ENCODE peak calls at places on chromosomes 12 and 14, in four cellular contexts. B is upper lobe of left lung, X is testis, M is breast epithelium. F is an unnamed sample.

GRCh38 chr12:1518763-1519516 is 75.4 kb downstream of the FBXL14 start:
- DNase-seq in B (no peak), X (no peak), M (peak), F (no peak)

GRCh38 chr14:54642950-54643695 is 76.2 kb downstream of the SAMD4A start:
- DNase-seq in B (no peak), X (no peak), M (no peak), F (peak)

GRCh38 chr12:69998922-69999321 is 173.9 kb downstream of the MYRFL start:
- DNase-seq in B (no peak), X (no peak), M (no peak), F (no peak)

GRCh38 chr14:21070610-21071224 is 613 bp downstream of the ARHGEF40 start:
- DNase-seq in B (peak), X (peak), M (no peak), F (no peak)

GRCh38 chr12:109385339-109386078 is 37.8 kb downstream of the MYO1H start:
- DNase-seq in B (no peak), X (peak), M (no peak), F (peak)

GRCh38 chr12:119938049-119938667 is 50.9 kb upstream of the BICDL1 start:
- DNase-seq in B (no peak), X (peak), M (no peak), F (peak)

GRCh38 chr14:21940887-21941855 is 267.6 kb upstream of the OR4E1 start:
- DNase-seq in B (peak), X (peak), M (no peak), F (peak)

GRCh38 chr12:117907108-117907689 is 61.6 kb downstream of the KSR2 start:
- DNase-seq in B (no peak), X (no peak), M (no peak), F (no peak)

GRCh38 chr14:76664790-76665189 is 96.5 kb upstream of the VASH1 start:
- DNase-seq in B (no peak), X (no peak), M (no peak), F (no peak)

GRCh38 chr12:113700943-113701342 is 229.3 kb upstream of the LHX5 start:
- DNase-seq in B (no peak), X (no peak), M (no peak), F (no peak)

GRCh38 chr12:15629108-15629507 is 160.1 kb downstream of the EPS8 start:
- DNase-seq in B (no peak), X (peak), M (no peak), F (peak)

GRCh38 chr14:61652526-61653262 is 42.6 kb upstream of the HIF1A start:
- DNase-seq in B (no peak), X (no peak), M (no peak), F (no peak)

GRCh38 chr12:48817957-48818830 is at the start of gene CACNB3:
- DNase-seq in B (peak), X (peak), M (peak), F (peak)

GRCh38 chr12:51188359-51189051 is 15.6 kb upstream of the TFCP2 start:
- DNase-seq in B (peak), X (no peak), M (no peak), F (no peak)
- TF ChIP-seq POLR2A in B (no peak), X (no peak), M (no peak), F (no peak)

GRCh38 chr12:65568517-65568916 is 255.8 kb upstream of the HMGA2 start:
- DNase-seq in B (no peak), X (no peak), M (no peak), F (no peak)
- TF ChIP-seq POLR2A in B (no peak), X (no peak), M (no peak), F (no peak)

GRCh38 chr14:104795468-104795780 is at the start of gene AKT1:
- DNase-seq in B (no peak), X (no peak), M (no peak), F (no peak)
- TF ChIP-seq POLR2A in B (no peak), X (no peak), M (no peak), F (no peak)

DNA sequence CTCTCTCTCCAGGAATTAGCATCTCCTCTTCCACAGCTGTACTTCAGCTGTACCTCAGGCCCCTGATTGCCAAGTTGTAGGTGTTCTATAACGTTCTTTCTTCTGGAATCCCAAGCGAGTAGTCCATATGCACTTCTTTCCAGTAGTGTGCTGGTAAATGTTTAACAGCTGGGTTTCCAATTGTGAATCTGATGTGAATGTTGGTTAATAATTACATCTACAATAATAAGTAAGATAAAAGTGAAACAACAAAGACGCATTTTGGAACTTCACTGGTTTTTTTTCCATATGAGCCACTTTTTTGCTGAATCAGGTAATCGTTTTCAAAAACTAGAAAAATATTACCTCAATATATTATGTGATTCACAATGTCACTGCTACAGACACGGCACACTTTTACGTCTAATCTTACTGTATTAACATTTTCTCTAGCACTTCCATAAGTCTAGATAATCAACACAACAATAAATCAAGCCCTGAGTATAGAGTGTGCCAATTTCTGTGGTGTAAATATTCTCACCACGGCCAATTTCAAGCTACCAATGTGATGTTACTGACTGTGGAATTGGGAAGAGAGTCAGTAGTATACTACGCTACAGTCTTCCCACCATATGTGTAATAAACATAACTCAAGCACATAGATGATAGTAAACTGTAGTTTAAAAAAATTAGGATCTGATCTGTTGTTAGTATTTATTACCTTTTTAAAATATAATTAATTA is 113.0 kb downstream of the ZFP36L1 start:
- DNase-seq in B (no peak), X (no peak), M (no peak), F (no peak)
- TF ChIP-seq POLR2A in B (no peak), X (no peak), M (no peak), F (no peak)

DNA sequence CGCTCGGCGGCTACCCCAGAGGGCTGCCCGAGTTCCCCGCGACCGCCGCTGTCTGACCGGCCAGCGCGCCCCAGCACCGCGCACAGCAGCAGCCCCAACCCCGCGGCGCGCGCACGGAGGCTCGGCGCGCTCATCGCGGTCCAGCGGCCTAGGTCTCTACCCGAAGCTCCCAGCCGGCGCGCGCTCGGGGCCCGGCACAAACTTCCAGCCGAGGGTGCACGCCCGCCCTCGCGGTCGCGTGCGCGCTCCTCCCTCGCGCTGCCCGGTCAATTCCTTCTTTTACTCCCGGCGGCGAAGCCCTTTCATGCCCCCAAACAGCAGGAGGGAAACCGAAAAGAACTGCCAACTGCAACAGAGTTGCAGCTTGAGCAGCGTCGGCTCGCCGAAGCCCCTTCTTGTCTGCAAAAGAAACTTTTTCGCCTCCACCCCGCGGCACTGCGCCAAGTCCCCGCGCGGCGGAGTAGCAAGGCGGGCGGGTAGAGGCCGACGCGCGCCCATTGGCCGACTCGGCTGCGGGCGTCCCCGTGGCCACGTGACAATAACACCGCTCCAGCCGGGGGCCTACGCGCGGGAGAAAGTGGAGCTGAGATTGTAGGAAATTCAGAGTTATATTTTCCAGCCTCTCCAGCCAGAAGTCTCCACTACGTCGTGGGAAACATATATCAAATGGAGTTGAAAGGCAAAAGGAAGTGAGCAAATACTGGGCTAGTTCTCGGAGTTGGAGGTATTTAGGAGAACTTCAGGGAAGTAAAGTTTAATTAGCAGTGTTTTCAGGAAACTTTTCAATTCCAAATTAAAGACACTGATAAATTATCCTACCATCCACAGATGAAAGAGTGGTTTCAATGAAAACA is at the start of gene LRIG3:
- DNase-seq in B (peak), X (peak), M (peak), F (peak)
- TF ChIP-seq POLR2A in B (peak), X (no peak), M (no peak), F (no peak)

GRCh38 chr12:25977047-25977446 is 18.6 kb downstream of the RASSF8 start:
- DNase-seq in B (no peak), X (no peak), M (no peak), F (no peak)

GRCh38 chr12:25980035-25980434 is 21.6 kb downstream of the RASSF8 start:
- DNase-seq in B (no peak), X (no peak), M (no peak), F (no peak)

GRCh38 chr12:25979059-25979458 is 20.6 kb downstream of the RASSF8 start:
- DNase-seq in B (no peak), X (no peak), M (no peak), F (no peak)

GRCh38 chr12:25981597-25981996 is 23.1 kb downstream of the RASSF8 start:
- DNase-seq in B (no peak), X (no peak), M (no peak), F (no peak)

GRCh38 chr12:25979563-25979962 is 21.1 kb downstream of the RASSF8 start:
- DNase-seq in B (no peak), X (no peak), M (no peak), F (no peak)
- TF ChIP-seq POLR2A in B (no peak), X (no peak), M (no peak), F (no peak)

GRCh38 chr12:121796855-121797751 is 3.6 kb upstream of the RHOF start:
- DNase-seq in B (peak), X (peak), M (peak), F (peak)
- TF ChIP-seq POLR2A in B (no peak), X (no peak), M (no peak), F (no peak)

GRCh38 chr12:50224026-50224692 is 57.0 kb upstream of the CERS5 start:
- DNase-seq in B (no peak), X (no peak), M (no peak), F (no peak)

GRCh38 chr12:50221228-50222008 is 54.2 kb upstream of the CERS5 start:
- DNase-seq in B (no peak), X (no peak), M (no peak), F (no peak)

GRCh38 chr12:50219544-50219943 is 52.4 kb upstream of the CERS5 start:
- DNase-seq in B (no peak), X (no peak), M (no peak), F (no peak)

GRCh38 chr12:50220357-50221061 is 53.3 kb upstream of the CERS5 start:
- DNase-seq in B (no peak), X (no peak), M (no peak), F (no peak)

GRCh38 chr12:50222275-50222783 is 55.2 kb upstream of the CERS5 start:
- DNase-seq in B (no peak), X (peak), M (no peak), F (no peak)
- TF ChIP-seq POLR2A in B (no peak), X (no peak), M (no peak), F (no peak)

GRCh38 chr14:100142073-100143040 is 17.1 kb downstream of the DEGS2 start:
- DNase-seq in B (peak), X (peak), M (no peak), F (peak)
- TF ChIP-seq POLR2A in B (no peak), X (no peak), M (no peak), F (peak)

GRCh38 chr12:27969901-27970390 is 2.6 kb downstream of the PTHLH start:
- DNase-seq in B (peak), X (peak), M (peak), F (peak)
- TF ChIP-seq POLR2A in B (no peak), X (no peak), M (no peak), F (no peak)